ENCODE peak calls at places on chromosomes 6 and 20, in seven cellular contexts. R, D, N, Z, L, T and W are unnamed samples.

GRCh38 chr6:38973178-38974057 is 75.2 kb upstream of the GLP1R start:
- DNase-seq in R (peak), D (no peak), N (peak), Z (no peak), L (no peak), T (peak), W (peak)

GRCh38 chr6:13873288-13874190 is 51.2 kb upstream of the RNF182 start:
- DNase-seq in R (no peak), D (peak), N (peak), Z (peak), L (peak), T (peak), W (peak)

GRCh38 chr20:11168026-11168425 is 494.2 kb upstream of the JAG1 start:
- DNase-seq in R (peak), D (no peak), N (no peak), Z (no peak), L (no peak), T (no peak), W (no peak)

GRCh38 chr6:16236009-16236501 is 2.3 kb upstream of the GMPR start:
- DNase-seq in R (no peak), D (no peak), N (no peak), Z (no peak), L (no peak), T (no peak), W (no peak)

GRCh38 chr20:64255361-64256281 is at the start of gene PCMTD2:
- DNase-seq in R (peak), D (peak), N (peak), Z (peak), L (peak), T (peak), W (peak)

GRCh38 chr20:11136691-11137090 is 462.9 kb upstream of the JAG1 start:
- DNase-seq in R (no peak), D (no peak), N (no peak), Z (no peak), L (no peak), T (no peak), W (no peak)

GRCh38 chr6:163756079-163756478 is 341.6 kb downstream of the QKI start:
- DNase-seq in R (peak), D (no peak), N (no peak), Z (no peak), L (no peak), T (no peak), W (no peak)

GRCh38 chr6:163828038-163828790 is 413.7 kb downstream of the QKI start:
- DNase-seq in R (peak), D (no peak), N (no peak), Z (no peak), L (no peak), T (no peak), W (no peak)

GRCh38 chr20:36010745-36011326 is 42.4 kb downstream of the CNBD2 start:
- DNase-seq in R (no peak), D (no peak), N (no peak), Z (no peak), L (no peak), T (no peak), W (peak)

GRCh38 chr20:45343445-45343866 is 4.8 kb downstream of the SDC4 start:
- DNase-seq in R (no peak), D (no peak), N (no peak), Z (peak), L (no peak), T (no peak), W (peak)

GRCh38 chr20:19048898-19049889 is 163.2 kb upstream of the SLC24A3 start:
- DNase-seq in R (no peak), D (no peak), N (peak), Z (no peak), L (no peak), T (no peak), W (peak)

GRCh38 chr20:53748821-53749402 is 155.3 kb upstream of the ZNF217 start:
- DNase-seq in R (peak), D (no peak), N (no peak), Z (no peak), L (no peak), T (peak), W (no peak)

GRCh38 chr6:134984821-134985220 is 34.9 kb upstream of the ALDH8A1 start:
- DNase-seq in R (peak), D (no peak), N (no peak), Z (no peak), L (no peak), T (peak), W (no peak)

GRCh38 chr20:8021541-8022269 is 2.1 kb upstream of the TMX4 start:
- DNase-seq in R (no peak), D (no peak), N (no peak), Z (no peak), L (no peak), T (peak), W (no peak)

GRCh38 chr20:44182863-44183262 is 4.1 kb downstream of the JPH2 start:
- DNase-seq in R (no peak), D (no peak), N (no peak), Z (no peak), L (no peak), T (no peak), W (no peak)

GRCh38 chr20:44182135-44182765 is 4.7 kb downstream of the JPH2 start:
- DNase-seq in R (no peak), D (no peak), N (no peak), Z (no peak), L (no peak), T (no peak), W (peak)

GRCh38 chr20:44183282-44183681 is 3.7 kb downstream of the JPH2 start:
- DNase-seq in R (no peak), D (no peak), N (no peak), Z (no peak), L (no peak), T (no peak), W (no peak)

GRCh38 chr20:44181611-44182010 is 5.4 kb downstream of the JPH2 start:
- DNase-seq in R (no peak), D (no peak), N (no peak), Z (no peak), L (no peak), T (no peak), W (no peak)

GRCh38 chr20:44180814-44181213 is 6.2 kb downstream of the JPH2 start:
- DNase-seq in R (peak), D (peak), N (no peak), Z (no peak), L (no peak), T (peak), W (peak)
- H2AK5ac ChIP-seq in R (peak), D (no peak), N (no peak), Z (no peak), L (no peak), T (no peak), W (no peak)

GRCh38 chr6:4349931-4350330 is 214.6 kb upstream of the ECI2 start:
- DNase-seq in R (no peak), D (no peak), N (no peak), Z (no peak), L (peak), T (no peak), W (no peak)
- H2BK5ac ChIP-seq in R (no peak), D (no peak), N (no peak), Z (no peak), L (no peak), T (no peak), W (no peak)

DNA sequence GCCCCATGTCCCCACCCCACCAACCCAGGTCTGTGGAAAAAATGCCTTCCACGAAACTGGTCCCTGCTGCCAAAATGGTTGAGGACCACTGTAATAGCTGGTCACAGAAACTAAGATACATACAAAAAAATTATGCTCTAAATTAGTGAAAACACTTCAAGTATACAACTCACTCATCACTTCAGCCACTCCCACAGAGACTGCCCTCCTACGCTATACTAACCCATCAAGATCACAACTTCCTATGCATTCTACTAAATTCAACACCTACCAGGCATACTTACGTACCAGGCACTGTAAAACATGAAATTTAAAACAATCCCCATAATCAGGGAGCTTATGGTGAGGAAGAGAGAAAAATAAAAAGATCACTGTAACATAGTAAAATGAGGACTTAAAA is 22.9 kb downstream of the RUNX2 start:
- DNase-seq in R (no peak), D (no peak), N (no peak), Z (no peak), L (no peak), T (no peak), W (no peak)
- H2AK5ac ChIP-seq in R (no peak), D (no peak), N (no peak), Z (no peak), L (no peak), T (no peak), W (no peak)

GRCh38 chr6:11439908-11440307 is 97.6 kb upstream of the TMEM170B start:
- DNase-seq in R (no peak), D (no peak), N (no peak), Z (no peak), L (no peak), T (no peak), W (no peak)

GRCh38 chr6:11442495-11442894 is 95.1 kb upstream of the TMEM170B start:
- DNase-seq in R (no peak), D (no peak), N (no peak), Z (no peak), L (no peak), T (no peak), W (no peak)

GRCh38 chr6:11437824-11438459 is 99.6 kb upstream of the TMEM170B start:
- DNase-seq in R (no peak), D (no peak), N (no peak), Z (no peak), L (no peak), T (no peak), W (no peak)

GRCh38 chr6:11436508-11437096 is 100.9 kb upstream of the TMEM170B start:
- DNase-seq in R (no peak), D (no peak), N (peak), Z (no peak), L (no peak), T (no peak), W (peak)

DNA sequence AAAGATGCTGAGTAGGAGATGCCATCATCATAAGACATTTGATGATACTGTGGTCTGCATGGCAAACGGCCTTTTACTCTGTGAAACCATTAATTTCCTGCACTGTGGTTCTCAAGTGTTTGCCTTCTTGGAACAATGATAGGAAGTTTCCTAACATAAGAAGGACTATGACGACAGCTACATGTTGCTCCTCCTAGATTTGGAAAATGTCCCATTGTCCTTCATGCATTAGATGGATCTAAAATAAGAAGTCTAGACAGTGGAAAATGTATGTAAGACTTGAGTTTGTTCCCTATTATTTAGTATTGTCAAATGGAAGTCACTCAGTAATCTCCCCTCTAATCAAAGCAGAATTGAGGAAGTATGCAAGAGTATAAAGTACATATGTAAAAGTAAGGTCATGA is 98.5 kb upstream of the TMEM170B start:
- DNase-seq in R (no peak), D (no peak), N (no peak), Z (no peak), L (no peak), T (no peak), W (no peak)
- H2BK5ac ChIP-seq in R (no peak), D (no peak), N (no peak), Z (no peak), L (no peak), T (no peak), W (no peak)

DNA sequence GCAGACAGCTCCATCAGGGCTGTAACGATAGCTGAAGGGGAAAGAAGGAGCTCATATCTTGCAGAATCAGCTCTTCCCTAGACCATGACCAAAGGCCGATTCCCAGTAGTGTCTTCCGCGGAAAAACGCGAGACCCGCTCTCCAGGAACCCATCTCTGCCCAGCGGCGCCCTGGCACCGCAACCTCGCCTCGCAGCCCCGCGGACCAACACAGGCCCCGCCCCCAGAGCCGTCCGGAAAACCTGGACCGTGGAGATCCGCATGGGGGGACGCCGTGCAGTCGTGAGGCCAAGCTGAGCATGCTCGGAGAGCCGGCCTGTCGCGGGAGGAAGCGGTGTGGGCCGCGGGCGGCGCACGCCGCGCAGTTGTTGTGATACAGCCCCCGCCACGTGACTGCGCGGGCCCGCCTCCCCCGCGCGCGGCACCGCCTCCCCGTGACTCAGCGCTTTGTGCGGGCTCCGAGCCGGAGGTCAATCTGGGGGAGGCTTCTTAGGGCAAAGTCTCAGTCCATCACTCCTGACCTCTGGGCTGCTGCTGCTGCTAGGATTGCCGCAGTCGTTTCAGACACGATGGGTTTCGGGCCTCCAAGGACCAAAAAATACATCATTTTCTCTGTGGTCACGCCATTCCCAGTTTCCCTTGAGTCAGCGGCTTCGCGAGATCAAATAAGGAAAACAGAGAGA is 3.1 kb upstream of the GCLC start:
- DNase-seq in R (peak), D (peak), N (peak), Z (peak), L (peak), T (peak), W (peak)
- H2AK5ac ChIP-seq in R (peak), D (no peak), N (peak), Z (no peak), L (no peak), T (no peak), W (no peak)